ENCODE peak calls at places on chromosome 5, in nine cellular contexts. K, V, J, R, N, S, I, P and A are unnamed samples.

GRCh38 chr5:2482778-2483177 is 268.7 kb downstream of the IRX2 start:
- DNase-seq in K (no peak), V (no peak), J (no peak), R (no peak), N (no peak), S (no peak), I (no peak), P (no peak), A (no peak)

GRCh38 chr5:123450114-123450513 is 26.9 kb upstream of the CEP120 start:
- DNase-seq in K (no peak), V (no peak), J (no peak), R (no peak), N (no peak), S (no peak), I (no peak), P (no peak), A (no peak)

GRCh38 chr5:1107167-1108007 is 4.5 kb downstream of the SLC12A7 start:
- DNase-seq in K (no peak), V (no peak), J (no peak), R (no peak), N (no peak), S (peak; percentile 37), I (no peak), P (no peak), A (no peak)

GRCh38 chr5:156396063-156396829 is 69.3 kb downstream of the SGCD start:
- DNase-seq in K (no peak), V (no peak), J (no peak), R (no peak), N (no peak), S (no peak), I (no peak), P (no peak), A (no peak)

GRCh38 chr5:1931590-1932138 is 48.9 kb upstream of the IRX4 start:
- DNase-seq in K (peak; percentile 64), V (peak; percentile 80), J (no peak), R (no peak), N (peak; percentile 69), S (no peak), I (no peak), P (no peak), A (no peak)

GRCh38 chr5:76811214-76811613 is 7.6 kb upstream of the F2RL1 start:
- DNase-seq in K (no peak), V (no peak), J (no peak), R (no peak), N (no peak), S (no peak), I (no peak), P (peak; percentile 72), A (no peak)

GRCh38 chr5:58184910-58185309 is 275.0 kb downstream of the PLK2 start:
- DNase-seq in K (no peak), V (no peak), J (no peak), R (no peak), N (no peak), S (no peak), I (no peak), P (peak; percentile 59), A (no peak)

GRCh38 chr5:126998201-126998631 is 32.1 kb downstream of the MARCHF3 start:
- DNase-seq in K (no peak), V (no peak), J (no peak), R (no peak), N (no peak), S (peak; percentile 56), I (peak; percentile 67), P (no peak), A (no peak)

GRCh38 chr5:175895215-175895614 is 23.8 kb downstream of the CPLX2 start:
- DNase-seq in K (no peak), V (no peak), J (no peak), R (no peak), N (no peak), S (no peak), I (no peak), P (no peak), A (no peak)
- H3K4me3 ChIP-seq in K (no peak overlapping the region), V (no peak overlapping the region), J (no peak overlapping the region), R (no peak overlapping the region), N (no peak overlapping the region), S (no peak overlapping the region), I (no peak overlapping the region), P (no peak overlapping the region), A (no peak overlapping the region)

GRCh38 chr5:81424728-81425127 is 30.8 kb upstream of the ACOT12 start:
- DNase-seq in K (no peak), V (no peak), J (no peak), R (no peak), N (no peak), S (no peak), I (no peak), P (no peak), A (no peak)
- TF ChIP-seq CTCF in K (no peak), V (no peak), J (no peak), R (no peak), N (no peak), S (no peak), I (no peak), P (no peak), A (no peak)

DNA sequence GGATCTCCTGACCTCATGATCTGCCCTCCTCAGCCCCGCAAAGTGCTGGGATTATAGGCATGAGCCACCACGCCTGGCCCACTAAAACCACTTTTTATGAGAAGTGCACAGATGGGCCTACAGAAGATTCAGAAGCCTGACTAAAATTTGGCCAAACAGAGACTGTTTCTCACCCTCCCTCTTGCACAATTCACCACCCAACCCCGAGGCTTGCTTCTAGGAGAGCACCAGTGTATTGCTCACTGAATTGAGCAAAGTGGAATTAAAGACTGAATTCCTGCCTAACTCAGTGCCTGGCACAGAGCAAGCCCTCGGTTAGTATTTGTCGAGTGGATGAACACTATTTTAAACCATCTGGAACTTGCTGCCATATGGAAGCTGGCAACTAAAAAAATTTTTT is 3.4 kb upstream of the DCTN4 start:
- DNase-seq in K (no peak), V (no peak), J (no peak), R (no peak), N (no peak), S (no peak), I (no peak), P (no peak), A (peak; percentile 49)
- H3K27ac ChIP-seq in K (peak overlapping the region; percentile 70), V (peak overlapping the region; percentile 70), J (peak overlapping the region; percentile 56), R (peak overlapping the region; percentile 83), N (no peak overlapping the region), S (no peak overlapping the region), I (peak overlapping the region; percentile 64), P (no peak overlapping the region), A (peak overlapping the region; percentile 8)

DNA sequence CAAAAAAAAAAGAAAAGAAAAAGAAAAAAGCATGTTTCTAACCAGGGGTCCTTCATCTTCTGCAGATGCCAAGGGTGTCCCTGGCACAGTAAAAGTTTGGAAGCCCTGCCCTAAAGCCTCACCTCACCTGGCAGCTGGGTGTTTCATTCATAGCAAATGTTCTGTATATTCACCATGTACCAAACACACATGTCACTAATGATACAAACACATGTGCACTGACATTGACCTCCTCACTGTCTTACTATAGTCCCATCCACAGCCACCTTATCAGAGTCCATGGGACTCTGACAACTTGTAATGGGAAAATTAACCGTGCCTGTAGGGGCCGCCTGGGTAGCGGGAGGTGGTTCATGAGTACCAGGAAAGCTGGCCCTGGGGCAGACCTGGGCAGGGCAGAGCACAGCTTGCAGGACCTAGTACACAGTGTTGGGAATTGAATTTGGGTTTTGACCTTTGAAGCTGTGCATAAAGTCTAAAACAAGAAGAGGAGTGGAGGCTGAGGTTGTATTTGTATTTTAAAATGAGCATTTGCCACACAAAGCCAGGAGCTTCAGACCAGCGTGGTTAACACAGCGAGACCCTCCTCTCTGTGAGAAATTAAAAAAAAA is 6.4 kb upstream of the MGAT4B start:
- DNase-seq in K (no peak), V (no peak), J (no peak), R (no peak), N (no peak), S (no peak), I (no peak), P (no peak), A (no peak)
- H3K4me3 ChIP-seq in K (no peak overlapping the region), V (no peak overlapping the region), J (no peak overlapping the region), R (no peak overlapping the region), N (no peak overlapping the region), S (no peak overlapping the region), I (no peak overlapping the region), P (no peak overlapping the region), A (no peak overlapping the region)

DNA sequence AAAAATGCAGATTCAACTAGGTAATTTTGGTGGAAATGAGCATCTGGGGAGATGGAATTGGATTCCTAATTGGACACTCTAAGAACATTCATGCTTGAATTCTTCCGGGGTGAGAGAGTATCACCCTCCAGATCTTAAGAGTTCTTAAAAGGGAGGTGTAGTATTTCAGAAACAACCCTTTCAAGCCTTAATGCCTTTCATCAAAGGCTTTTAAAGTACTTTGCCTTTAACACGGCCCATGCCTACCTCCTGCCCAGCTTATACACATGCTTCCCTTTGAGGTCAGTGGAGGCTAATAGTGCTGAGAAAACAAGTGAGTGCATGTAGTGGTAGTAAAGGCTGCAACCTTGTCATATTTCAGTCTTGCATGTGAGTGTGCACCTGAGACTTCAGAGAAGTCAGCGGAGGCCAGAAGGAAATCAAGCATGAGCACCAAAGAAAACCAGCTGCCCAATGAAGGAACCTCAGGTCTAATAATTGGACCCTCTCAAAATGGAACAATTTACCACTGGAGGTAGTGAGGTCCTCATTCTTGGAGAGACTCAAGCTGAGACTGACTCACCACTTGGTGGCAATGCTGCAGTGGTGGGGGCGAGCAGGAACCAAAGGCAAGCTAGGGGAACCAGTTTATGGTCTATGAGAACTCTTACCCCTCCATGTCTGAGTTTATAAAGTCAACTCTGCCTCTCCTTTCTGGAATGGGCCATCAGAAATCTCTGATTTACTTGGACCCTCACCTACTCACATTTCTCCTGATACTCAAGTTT is 98.4 kb upstream of the GDNF start:
- DNase-seq in K (no peak), V (no peak), J (no peak), R (no peak), N (no peak), S (no peak), I (no peak), P (no peak), A (no peak)
- TF ChIP-seq CTCF in K (no peak), V (no peak), J (no peak), R (no peak), N (no peak), S (no peak), I (no peak), P (no peak), A (no peak)

GRCh38 chr5:141558150-141558549 is 60.6 kb downstream of the DIAPH1 start:
- DNase-seq in K (no peak), V (no peak), J (no peak), R (no peak), N (no peak), S (no peak), I (no peak), P (no peak), A (no peak)

GRCh38 chr5:141557681-141558136 is 61.1 kb downstream of the DIAPH1 start:
- DNase-seq in K (peak; percentile 83), V (peak; percentile 95), J (peak; percentile 78), R (peak; percentile 84), N (peak; percentile 90), S (peak; percentile 86), I (peak; percentile 93), P (peak; percentile 83), A (peak; percentile 92)

GRCh38 chr5:141559481-141559880 is 59.3 kb downstream of the DIAPH1 start:
- DNase-seq in K (no peak), V (no peak), J (no peak), R (no peak), N (no peak), S (no peak), I (no peak), P (no peak), A (no peak)

GRCh38 chr5:141560725-141561483 is 57.9 kb downstream of the DIAPH1 start:
- DNase-seq in K (peak; percentile 69), V (peak; percentile 92), J (peak; percentile 60), R (peak; percentile 94), N (peak; percentile 95), S (no peak), I (peak; percentile 95), P (peak; percentile 73), A (peak; percentile 96)

GRCh38 chr5:141560141-141560540 is 58.7 kb downstream of the DIAPH1 start:
- DNase-seq in K (no peak), V (no peak), J (no peak), R (no peak), N (peak; percentile 37), S (no peak), I (no peak), P (no peak), A (no peak)
- H3K27ac ChIP-seq in K (peak overlapping the region; percentile 93), V (peak overlapping the region; percentile 91), J (peak overlapping the region; percentile 82), R (peak overlapping the region; percentile 92), N (peak overlapping the region; percentile 97), S (no peak overlapping the region), I (peak overlapping the region; percentile 77), P (no peak overlapping the region), A (peak overlapping the region; percentile 79)